ENCODE peak calls at places on chromosomes 13 and 19, in nine cellular contexts. W, R, U, A, B, J, Z, H and G are unnamed samples.

GRCh38 chr19:11377756-11378155 is 3.3 kb downstream of the SWSAP1 start:
- DNase-seq in U (no peak), W (no peak), A (no peak), B (no peak), Z (no peak), H (peak), R (no peak), J (no peak), G (no peak)

GRCh38 chr19:44657211-44657921 is 13.7 kb downstream of the PVR start:
- DNase-seq in J (peak), W (peak), R (peak), U (peak), A (peak), H (peak), Z (peak), B (peak), G (peak)

GRCh38 chr13:79457948-79458347 is 23.0 kb upstream of the NDFIP2 start:
- DNase-seq in A (peak), W (peak), B (no peak), Z (peak), J (no peak), H (peak), R (no peak), U (no peak), G (no peak)

GRCh38 chr13:98721825-98722510 is 30.5 kb downstream of the SLC15A1 start:
- DNase-seq in Z (no peak), W (no peak), B (no peak), A (no peak), J (no peak), H (peak), R (no peak), U (no peak), G (no peak)

GRCh38 chr19:50716178-50717025 is 3.2 kb downstream of the SHANK1 start:
- DNase-seq in U (no peak), R (no peak), W (no peak), Z (no peak), J (no peak), H (no peak), B (no peak), A (no peak), G (no peak)

GRCh38 chr19:3175761-3176714 is 2.5 kb upstream of the S1PR4 start:
- DNase-seq in U (no peak), B (peak), J (no peak), R (no peak), W (peak), Z (peak), A (no peak), H (peak), G (no peak)

GRCh38 chr19:51799311-51799997 is 4.5 kb downstream of the FPR3 start:
- DNase-seq in J (peak), H (peak), B (no peak), W (peak), Z (no peak), R (peak), A (no peak), U (peak), G (peak)

GRCh38 chr13:44759222-44759721 is 183.1 kb upstream of the TSC22D1 start:
- DNase-seq in U (peak), J (no peak), Z (no peak), B (no peak), A (no peak), H (peak), R (no peak), W (no peak), G (no peak)

GRCh38 chr19:3046621-3047306 is 15.5 kb downstream of the TLE5 start:
- DNase-seq in J (no peak), U (no peak), Z (peak), B (no peak), R (no peak), W (no peak), A (peak), H (no peak), G (no peak)

GRCh38 chr13:23695711-23696512 is 125.7 kb downstream of the TNFRSF19 start:
- DNase-seq in Z (peak), U (peak), R (no peak), B (peak), H (no peak), A (no peak), W (no peak), J (no peak), G (no peak)

GRCh38 chr13:92187378-92187989 is 789.1 kb downstream of the GPC5 start:
- DNase-seq in Z (no peak), R (no peak), U (peak), A (peak), J (no peak), W (no peak), B (peak), H (peak), G (no peak)

GRCh38 chr19:33683881-33684549 is 62.3 kb downstream of the CHST8 start:
- DNase-seq in J (no peak), B (no peak), U (peak), H (peak), A (peak), W (peak), R (peak), Z (no peak), G (no peak)

GRCh38 chr19:12974301-12975220 is 5.2 kb downstream of the DAND5 start:
- DNase-seq in J (no peak), Z (no peak), H (no peak), U (no peak), R (no peak), B (no peak), A (no peak), W (no peak), G (peak)